ENCODE peak calls at places on chromosome 3, in six cellular contexts. One of them, this sample, is unnamed. For H3K36me3, the result is how much of the 10 kb centered on the place peaks cover.

GRCh38 chr3:53312832-53313231 is 34.5 kb downstream of the DCP1A start:
- DNase-seq in heart left ventricle: no peak
- DNase-seq in WERI-Rb-1: no peak
- DNase-seq in MG63: no peak
- DNase-seq in upper lobe of right lung: no peak
- DNase-seq in CD8-positive, alpha-beta memory T cell: no peak
- DNase-seq in this sample: no peak

GRCh38 chr3:122911901-122912300 is 115.7 kb downstream of the SEMA5B start:
- DNase-seq in heart left ventricle: no peak
- DNase-seq in WERI-Rb-1: no peak
- DNase-seq in MG63: no peak
- DNase-seq in CD8-positive, alpha-beta memory T cell: no peak
- DNase-seq in upper lobe of right lung: no peak
- DNase-seq in this sample: no peak

GRCh38 chr3:126887686-126888085 is 95.2 kb upstream of the PLXNA1 start:
- DNase-seq in CD8-positive, alpha-beta memory T cell: no peak
- DNase-seq in MG63: no peak
- DNase-seq in WERI-Rb-1: no peak
- DNase-seq in upper lobe of right lung: no peak
- DNase-seq in heart left ventricle: no peak
- DNase-seq in this sample: no peak

GRCh38 chr3:113555138-113555537 is 22.8 kb downstream of the SIDT1 start:
- DNase-seq in MG63: no peak
- DNase-seq in heart left ventricle: no peak
- DNase-seq in WERI-Rb-1: no peak
- DNase-seq in CD8-positive, alpha-beta memory T cell: no peak
- DNase-seq in upper lobe of right lung: no peak
- DNase-seq in this sample: no peak

GRCh38 chr3:194058189-194058571 is 77.8 kb upstream of the HES1 start:
- DNase-seq in MG63: peak
- DNase-seq in heart left ventricle: peak
- DNase-seq in CD8-positive, alpha-beta memory T cell: no peak
- DNase-seq in upper lobe of right lung: peak
- DNase-seq in WERI-Rb-1: peak
- DNase-seq in this sample: peak

GRCh38 chr3:148971819-148972218 is 19.5 kb upstream of the GYG1 start:
- DNase-seq in CD8-positive, alpha-beta memory T cell: no peak
- DNase-seq in MG63: peak
- DNase-seq in WERI-Rb-1: no peak
- DNase-seq in heart left ventricle: no peak
- DNase-seq in upper lobe of right lung: no peak
- DNase-seq in this sample: peak

GRCh38 chr3:17798000-17798399 is 55.6 kb upstream of the TBC1D5 start:
- DNase-seq in upper lobe of right lung: no peak
- DNase-seq in CD8-positive, alpha-beta memory T cell: no peak
- DNase-seq in WERI-Rb-1: peak
- DNase-seq in MG63: no peak
- DNase-seq in heart left ventricle: no peak
- DNase-seq in this sample: no peak

GRCh38 chr3:108914774-108915641 is 38.7 kb downstream of the GUCA1C start:
- DNase-seq in heart left ventricle: no peak
- DNase-seq in CD8-positive, alpha-beta memory T cell: peak
- DNase-seq in WERI-Rb-1: peak
- DNase-seq in upper lobe of right lung: no peak
- DNase-seq in MG63: peak
- DNase-seq in this sample: peak

GRCh38 chr3:44326035-44326434 is 12.5 kb upstream of the TCAIM start:
- DNase-seq in MG63: no peak
- DNase-seq in heart left ventricle: no peak
- DNase-seq in upper lobe of right lung: no peak
- DNase-seq in CD8-positive, alpha-beta memory T cell: no peak
- DNase-seq in WERI-Rb-1: no peak
- DNase-seq in this sample: no peak

GRCh38 chr3:184234224-184234623 is 4.8 kb downstream of the VWA5B2 start:
- DNase-seq in upper lobe of right lung: peak
- DNase-seq in CD8-positive, alpha-beta memory T cell: no peak
- DNase-seq in heart left ventricle: no peak
- DNase-seq in MG63: peak
- DNase-seq in WERI-Rb-1: peak
- DNase-seq in this sample: peak

GRCh38 chr3:79011821-79012529 is 755.8 kb downstream of the ROBO1 start:
- DNase-seq in WERI-Rb-1: no peak
- DNase-seq in CD8-positive, alpha-beta memory T cell: no peak
- DNase-seq in heart left ventricle: no peak
- DNase-seq in MG63: no peak
- DNase-seq in upper lobe of right lung: no peak
- DNase-seq in this sample: no peak

GRCh38 chr3:189383630-189384029 is 211.9 kb downstream of the TPRG1 start:
- DNase-seq in upper lobe of right lung: no peak
- DNase-seq in WERI-Rb-1: no peak
- DNase-seq in MG63: no peak
- DNase-seq in CD8-positive, alpha-beta memory T cell: no peak
- DNase-seq in heart left ventricle: no peak
- DNase-seq in this sample: no peak

GRCh38 chr3:149438981-149439380 is 35.5 kb upstream of the TM4SF4 start:
- DNase-seq in heart left ventricle: no peak
- DNase-seq in WERI-Rb-1: no peak
- DNase-seq in upper lobe of right lung: no peak
- DNase-seq in MG63: no peak
- DNase-seq in CD8-positive, alpha-beta memory T cell: no peak
- DNase-seq in this sample: no peak

GRCh38 chr3:58766587-58767282 is 100.2 kb upstream of the FAM3D start:
- DNase-seq in heart left ventricle: no peak
- DNase-seq in MG63: no peak
- DNase-seq in CD8-positive, alpha-beta memory T cell: no peak
- DNase-seq in upper lobe of right lung: no peak
- DNase-seq in WERI-Rb-1: no peak
- DNase-seq in this sample: no peak

GRCh38 chr3:45021524-45021923 is 4.6 kb upstream of the CLEC3B start:
- DNase-seq in CD8-positive, alpha-beta memory T cell: no peak
- DNase-seq in MG63: no peak
- DNase-seq in WERI-Rb-1: no peak
- DNase-seq in heart left ventricle: peak
- DNase-seq in upper lobe of right lung: no peak
- DNase-seq in this sample: peak

GRCh38 chr3:65398953-65399352 is 639.8 kb downstream of the MAGI1 start:
- DNase-seq in WERI-Rb-1: no peak
- DNase-seq in CD8-positive, alpha-beta memory T cell: no peak
- DNase-seq in upper lobe of right lung: no peak
- DNase-seq in heart left ventricle: no peak
- DNase-seq in MG63: no peak
- DNase-seq in this sample: no peak

GRCh38 chr3:35737527-35737926 is 98.2 kb downstream of the ARPP21 start:
- DNase-seq in MG63: no peak
- DNase-seq in WERI-Rb-1: no peak
- DNase-seq in heart left ventricle: no peak
- DNase-seq in CD8-positive, alpha-beta memory T cell: no peak
- DNase-seq in upper lobe of right lung: no peak
- DNase-seq in this sample: no peak

GRCh38 chr3:9946112-9947024 is 5.8 kb downstream of the PRRT3 start:
- DNase-seq in CD8-positive, alpha-beta memory T cell: peak
- DNase-seq in upper lobe of right lung: peak
- DNase-seq in WERI-Rb-1: peak
- DNase-seq in MG63: peak
- DNase-seq in heart left ventricle: peak
- DNase-seq in this sample: peak

GRCh38 chr3:8742921-8743605 is 9.5 kb downstream of the CAV3 start:
- DNase-seq in MG63: peak
- DNase-seq in upper lobe of right lung: no peak
- DNase-seq in heart left ventricle: no peak
- DNase-seq in WERI-Rb-1: no peak
- DNase-seq in CD8-positive, alpha-beta memory T cell: no peak
- DNase-seq in this sample: no peak

GRCh38 chr3:53696401-53697172 is 149.6 kb downstream of the CHDH start:
- DNase-seq in MG63: no peak
- DNase-seq in CD8-positive, alpha-beta memory T cell: no peak
- DNase-seq in upper lobe of right lung: no peak
- DNase-seq in WERI-Rb-1: no peak
- DNase-seq in heart left ventricle: peak
- DNase-seq in this sample: no peak

GRCh38 chr3:192917258-192917507 is 473 bp downstream of the MB21D2 start:
- DNase-seq in upper lobe of right lung: no peak
- DNase-seq in CD8-positive, alpha-beta memory T cell: no peak
- DNase-seq in heart left ventricle: no peak
- DNase-seq in MG63: no peak
- DNase-seq in WERI-Rb-1: no peak
- DNase-seq in this sample: no peak

GRCh38 chr3:162586591-162586990 is 1090.0 kb downstream of the OTOL1 start:
- DNase-seq in CD8-positive, alpha-beta memory T cell: no peak
- DNase-seq in heart left ventricle: no peak
- DNase-seq in MG63: no peak
- DNase-seq in upper lobe of right lung: no peak
- DNase-seq in WERI-Rb-1: no peak
- DNase-seq in this sample: no peak

GRCh38 chr3:43862470-43862869 is 171.7 kb downstream of the ABHD5 start:
- DNase-seq in MG63: no peak
- DNase-seq in heart left ventricle: no peak
- DNase-seq in WERI-Rb-1: no peak
- DNase-seq in upper lobe of right lung: no peak
- DNase-seq in CD8-positive, alpha-beta memory T cell: no peak
- DNase-seq in this sample: no peak

GRCh38 chr3:70358978-70359580 is 46.6 kb upstream of the MDFIC2 start:
- DNase-seq in heart left ventricle: no peak
- DNase-seq in upper lobe of right lung: no peak
- DNase-seq in MG63: no peak
- DNase-seq in CD8-positive, alpha-beta memory T cell: no peak
- DNase-seq in WERI-Rb-1: peak
- DNase-seq in this sample: peak

GRCh38 chr3:130576571-130577266 is 59.7 kb downstream of the COL6A6 start:
- DNase-seq in upper lobe of right lung: no peak
- DNase-seq in heart left ventricle: no peak
- DNase-seq in MG63: no peak
- DNase-seq in WERI-Rb-1: no peak
- DNase-seq in CD8-positive, alpha-beta memory T cell: no peak
- DNase-seq in this sample: no peak

GRCh38 chr3:52458770-52459540 is 3.6 kb downstream of the NISCH start:
- DNase-seq in WERI-Rb-1: no peak
- DNase-seq in MG63: no peak
- DNase-seq in upper lobe of right lung: no peak
- DNase-seq in heart left ventricle: no peak
- DNase-seq in CD8-positive, alpha-beta memory T cell: no peak
- DNase-seq in this sample: no peak

GRCh38 chr3:17941766-17942165 is 199.3 kb upstream of the TBC1D5 start:
- DNase-seq in CD8-positive, alpha-beta memory T cell: no peak
- DNase-seq in MG63: no peak
- DNase-seq in WERI-Rb-1: no peak
- DNase-seq in heart left ventricle: no peak
- DNase-seq in upper lobe of right lung: no peak
- DNase-seq in this sample: no peak

GRCh38 chr3:121477589-121477988 is 68.2 kb downstream of the POLQ start:
- DNase-seq in CD8-positive, alpha-beta memory T cell: no peak
- DNase-seq in heart left ventricle: no peak
- DNase-seq in MG63: peak
- DNase-seq in WERI-Rb-1: no peak
- DNase-seq in upper lobe of right lung: no peak
- DNase-seq in this sample: no peak
- H3K36me3 ChIP-seq in CD8-positive, alpha-beta memory T cell: under half
- H3K36me3 ChIP-seq in heart left ventricle: under half
- H3K36me3 ChIP-seq in MG63: half or more
- H3K36me3 ChIP-seq in WERI-Rb-1: under half
- H3K36me3 ChIP-seq in upper lobe of right lung: under half
- H3K36me3 ChIP-seq in this sample: under half

GRCh38 chr3:49707113-49707480 is 12.4 kb downstream of the AMIGO3 start:
- DNase-seq in upper lobe of right lung: no peak
- DNase-seq in MG63: peak
- DNase-seq in CD8-positive, alpha-beta memory T cell: no peak
- DNase-seq in WERI-Rb-1: no peak
- DNase-seq in heart left ventricle: no peak
- DNase-seq in this sample: no peak
- H3K36me3 ChIP-seq in upper lobe of right lung: under half
- H3K36me3 ChIP-seq in MG63: under half
- H3K36me3 ChIP-seq in CD8-positive, alpha-beta memory T cell: under half
- H3K36me3 ChIP-seq in WERI-Rb-1: under half
- H3K36me3 ChIP-seq in heart left ventricle: under half
- H3K36me3 ChIP-seq in this sample: under half

GRCh38 chr3:30685267-30685667 is 78.9 kb downstream of the TGFBR2 start:
- DNase-seq in heart left ventricle: no peak
- DNase-seq in CD8-positive, alpha-beta memory T cell: no peak
- DNase-seq in MG63: no peak
- DNase-seq in WERI-Rb-1: no peak
- DNase-seq in upper lobe of right lung: no peak
- DNase-seq in this sample: no peak

GRCh38 chr3:30684361-30684760 is 78.0 kb downstream of the TGFBR2 start:
- DNase-seq in CD8-positive, alpha-beta memory T cell: no peak
- DNase-seq in upper lobe of right lung: no peak
- DNase-seq in heart left ventricle: no peak
- DNase-seq in WERI-Rb-1: no peak
- DNase-seq in MG63: no peak
- DNase-seq in this sample: no peak

GRCh38 chr3:30686799-30687198 is 80.4 kb downstream of the TGFBR2 start:
- DNase-seq in WERI-Rb-1: no peak
- DNase-seq in CD8-positive, alpha-beta memory T cell: no peak
- DNase-seq in upper lobe of right lung: no peak
- DNase-seq in MG63: no peak
- DNase-seq in heart left ventricle: no peak
- DNase-seq in this sample: no peak

GRCh38 chr3:30687930-30688570 is 81.6 kb downstream of the TGFBR2 start:
- DNase-seq in WERI-Rb-1: no peak
- DNase-seq in upper lobe of right lung: no peak
- DNase-seq in MG63: no peak
- DNase-seq in heart left ventricle: no peak
- DNase-seq in CD8-positive, alpha-beta memory T cell: no peak
- DNase-seq in this sample: no peak

DNA sequence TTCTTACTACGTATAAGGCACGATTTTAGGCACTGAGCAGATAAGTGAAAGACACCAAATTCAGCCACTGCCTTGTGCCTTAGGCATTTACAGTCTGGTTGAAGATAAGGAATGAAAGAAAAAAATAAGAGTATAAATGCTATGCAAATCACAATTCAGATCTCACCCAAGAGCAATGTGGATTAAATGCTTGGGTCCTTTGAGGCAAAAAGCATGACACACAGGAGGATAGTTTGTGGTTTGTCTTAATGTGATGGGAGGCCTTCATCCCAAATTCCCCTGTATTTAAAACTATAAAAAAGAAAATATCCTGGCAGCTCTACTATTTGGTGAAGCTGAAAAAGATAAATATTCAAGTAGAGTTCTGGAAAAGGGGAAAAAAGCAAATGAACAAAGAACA is 79.8 kb downstream of the TGFBR2 start:
- DNase-seq in CD8-positive, alpha-beta memory T cell: no peak
- DNase-seq in heart left ventricle: no peak
- DNase-seq in MG63: no peak
- DNase-seq in WERI-Rb-1: no peak
- DNase-seq in upper lobe of right lung: no peak
- DNase-seq in this sample: no peak
- H3K36me3 ChIP-seq in CD8-positive, alpha-beta memory T cell: under half
- H3K36me3 ChIP-seq in heart left ventricle: under half
- H3K36me3 ChIP-seq in MG63: under half
- H3K36me3 ChIP-seq in WERI-Rb-1: under half
- H3K36me3 ChIP-seq in upper lobe of right lung: half or more
- H3K36me3 ChIP-seq in this sample: under half

DNA sequence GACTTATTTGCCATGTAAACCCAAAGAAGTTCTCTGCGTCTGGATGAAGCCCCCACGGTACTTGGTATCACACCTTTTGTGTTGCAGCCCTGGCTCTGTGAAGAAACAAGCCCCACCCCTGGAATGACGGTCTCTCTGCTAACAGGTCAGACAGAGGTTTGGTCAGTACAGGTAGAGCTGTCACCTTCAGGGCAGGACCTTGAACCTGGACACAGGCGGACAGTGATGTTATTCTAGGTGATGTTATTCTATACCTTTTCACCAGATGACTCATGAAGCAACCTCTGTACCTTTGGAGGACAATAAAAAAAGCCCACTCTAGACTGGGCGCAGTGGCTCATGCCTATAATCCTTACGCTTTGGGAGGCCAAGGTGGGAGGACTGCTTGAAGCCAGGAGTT is 11.0 kb upstream of the GMPPB start:
- DNase-seq in upper lobe of right lung: no peak
- DNase-seq in MG63: no peak
- DNase-seq in heart left ventricle: no peak
- DNase-seq in WERI-Rb-1: no peak
- DNase-seq in CD8-positive, alpha-beta memory T cell: no peak
- DNase-seq in this sample: peak
- H3K36me3 ChIP-seq in upper lobe of right lung: half or more
- H3K36me3 ChIP-seq in MG63: under half
- H3K36me3 ChIP-seq in heart left ventricle: half or more
- H3K36me3 ChIP-seq in WERI-Rb-1: half or more
- H3K36me3 ChIP-seq in CD8-positive, alpha-beta memory T cell: under half
- H3K36me3 ChIP-seq in this sample: under half

This sample was measured in testis.